ENCODE peak calls at places on chromosome 1, in six cellular contexts. One of them, this sample, is unnamed.

GRCh38 chr1:190320952-190321351 is 156.7 kb downstream of the BRINP3 start:
- DNase-seq in tibial artery: no peak
- DNase-seq in astrocyte of the spinal cord: peak
- DNase-seq in HCEC 1CT: no peak
- DNase-seq in activated CD8-positive, alpha-beta memory T cell treated with anti-CD3 and anti-CD28 coated beads for 1 hour: no peak
- DNase-seq in CD4-positive, alpha-beta T cell: no peak
- DNase-seq in this sample: no peak

GRCh38 chr1:22880174-22880601 is 92.5 kb downstream of the LACTBL1 start:
- DNase-seq in HCEC 1CT: peak
- DNase-seq in astrocyte of the spinal cord: peak
- DNase-seq in CD4-positive, alpha-beta T cell: no peak
- DNase-seq in tibial artery: no peak
- DNase-seq in activated CD8-positive, alpha-beta memory T cell treated with anti-CD3 and anti-CD28 coated beads for 1 hour: no peak
- DNase-seq in this sample: no peak

GRCh38 chr1:21362096-21362495 is 71.8 kb upstream of the ECE1 start:
- DNase-seq in tibial artery: no peak
- DNase-seq in astrocyte of the spinal cord: no peak
- DNase-seq in HCEC 1CT: no peak
- DNase-seq in CD4-positive, alpha-beta T cell: no peak
- DNase-seq in activated CD8-positive, alpha-beta memory T cell treated with anti-CD3 and anti-CD28 coated beads for 1 hour: no peak
- DNase-seq in this sample: no peak

GRCh38 chr1:202622388-202622787 is 87.9 kb downstream of the SYT2 start:
- DNase-seq in CD4-positive, alpha-beta T cell: no peak
- DNase-seq in astrocyte of the spinal cord: no peak
- DNase-seq in activated CD8-positive, alpha-beta memory T cell treated with anti-CD3 and anti-CD28 coated beads for 1 hour: no peak
- DNase-seq in tibial artery: no peak
- DNase-seq in HCEC 1CT: no peak
- DNase-seq in this sample: no peak

GRCh38 chr1:45752441-45753052 is 2.1 kb upstream of the IPP start:
- DNase-seq in astrocyte of the spinal cord: no peak
- DNase-seq in HCEC 1CT: peak
- DNase-seq in tibial artery: no peak
- DNase-seq in CD4-positive, alpha-beta T cell: no peak
- DNase-seq in activated CD8-positive, alpha-beta memory T cell treated with anti-CD3 and anti-CD28 coated beads for 1 hour: no peak
- DNase-seq in this sample: no peak

GRCh38 chr1:172699695-172700094 is 40.8 kb downstream of the FASLG start:
- DNase-seq in HCEC 1CT: no peak
- DNase-seq in astrocyte of the spinal cord: no peak
- DNase-seq in activated CD8-positive, alpha-beta memory T cell treated with anti-CD3 and anti-CD28 coated beads for 1 hour: no peak
- DNase-seq in CD4-positive, alpha-beta T cell: no peak
- DNase-seq in tibial artery: no peak
- DNase-seq in this sample: no peak

GRCh38 chr1:74506311-74506710 is 6.1 kb downstream of the LRRC53 start:
- DNase-seq in astrocyte of the spinal cord: no peak
- DNase-seq in tibial artery: no peak
- DNase-seq in CD4-positive, alpha-beta T cell: no peak
- DNase-seq in HCEC 1CT: no peak
- DNase-seq in activated CD8-positive, alpha-beta memory T cell treated with anti-CD3 and anti-CD28 coated beads for 1 hour: no peak
- DNase-seq in this sample: no peak

GRCh38 chr1:43427524-43427923 is 26.2 kb downstream of the HYI start:
- DNase-seq in tibial artery: no peak
- DNase-seq in CD4-positive, alpha-beta T cell: no peak
- DNase-seq in astrocyte of the spinal cord: no peak
- DNase-seq in HCEC 1CT: no peak
- DNase-seq in activated CD8-positive, alpha-beta memory T cell treated with anti-CD3 and anti-CD28 coated beads for 1 hour: no peak
- DNase-seq in this sample: no peak

GRCh38 chr1:29259802-29260441 is 23.6 kb downstream of the PTPRU start:
- DNase-seq in HCEC 1CT: no peak
- DNase-seq in activated CD8-positive, alpha-beta memory T cell treated with anti-CD3 and anti-CD28 coated beads for 1 hour: peak
- DNase-seq in astrocyte of the spinal cord: peak
- DNase-seq in tibial artery: peak
- DNase-seq in CD4-positive, alpha-beta T cell: peak
- DNase-seq in this sample: no peak

GRCh38 chr1:66848193-66848592 is 47.1 kb upstream of the INSL5 start:
- DNase-seq in HCEC 1CT: no peak
- DNase-seq in CD4-positive, alpha-beta T cell: no peak
- DNase-seq in activated CD8-positive, alpha-beta memory T cell treated with anti-CD3 and anti-CD28 coated beads for 1 hour: no peak
- DNase-seq in astrocyte of the spinal cord: no peak
- DNase-seq in tibial artery: no peak
- DNase-seq in this sample: no peak

GRCh38 chr1:216846339-216846738 is 123.1 kb upstream of the ESRRG start:
- DNase-seq in HCEC 1CT: no peak
- DNase-seq in astrocyte of the spinal cord: no peak
- DNase-seq in tibial artery: no peak
- DNase-seq in activated CD8-positive, alpha-beta memory T cell treated with anti-CD3 and anti-CD28 coated beads for 1 hour: no peak
- DNase-seq in CD4-positive, alpha-beta T cell: no peak
- DNase-seq in this sample: no peak

GRCh38 chr1:6028042-6028895 is 17.4 kb upstream of the KCNAB2 start:
- DNase-seq in tibial artery: no peak
- DNase-seq in activated CD8-positive, alpha-beta memory T cell treated with anti-CD3 and anti-CD28 coated beads for 1 hour: peak
- DNase-seq in astrocyte of the spinal cord: no peak
- DNase-seq in CD4-positive, alpha-beta T cell: peak
- DNase-seq in HCEC 1CT: peak
- DNase-seq in this sample: peak

GRCh38 chr1:66527688-66528087 is 6.3 kb upstream of the SGIP1 start:
- DNase-seq in tibial artery: no peak
- DNase-seq in astrocyte of the spinal cord: peak
- DNase-seq in HCEC 1CT: peak
- DNase-seq in CD4-positive, alpha-beta T cell: no peak
- DNase-seq in activated CD8-positive, alpha-beta memory T cell treated with anti-CD3 and anti-CD28 coated beads for 1 hour: no peak
- DNase-seq in this sample: no peak

GRCh38 chr1:65090406-65090805 is 57.6 kb upstream of the AK4 start:
- DNase-seq in HCEC 1CT: no peak
- DNase-seq in activated CD8-positive, alpha-beta memory T cell treated with anti-CD3 and anti-CD28 coated beads for 1 hour: no peak
- DNase-seq in astrocyte of the spinal cord: no peak
- DNase-seq in CD4-positive, alpha-beta T cell: no peak
- DNase-seq in tibial artery: no peak
- DNase-seq in this sample: no peak

GRCh38 chr1:56502700-56503245 is 76.6 kb downstream of the PLPP3 start:
- DNase-seq in activated CD8-positive, alpha-beta memory T cell treated with anti-CD3 and anti-CD28 coated beads for 1 hour: no peak
- DNase-seq in tibial artery: no peak
- DNase-seq in astrocyte of the spinal cord: peak
- DNase-seq in CD4-positive, alpha-beta T cell: no peak
- DNase-seq in HCEC 1CT: peak
- DNase-seq in this sample: no peak

GRCh38 chr1:55378582-55378981 is 163.4 kb upstream of the USP24 start:
- DNase-seq in astrocyte of the spinal cord: peak
- DNase-seq in tibial artery: peak
- DNase-seq in HCEC 1CT: peak
- DNase-seq in CD4-positive, alpha-beta T cell: no peak
- DNase-seq in activated CD8-positive, alpha-beta memory T cell treated with anti-CD3 and anti-CD28 coated beads for 1 hour: no peak
- DNase-seq in this sample: no peak

GRCh38 chr1:228370941-228371740 is 35.5 kb downstream of the TRIM11 start:
- DNase-seq in tibial artery: peak
- DNase-seq in CD4-positive, alpha-beta T cell: no peak
- DNase-seq in activated CD8-positive, alpha-beta memory T cell treated with anti-CD3 and anti-CD28 coated beads for 1 hour: no peak
- DNase-seq in HCEC 1CT: no peak
- DNase-seq in astrocyte of the spinal cord: no peak
- DNase-seq in this sample: no peak

GRCh38 chr1:160371691-160372208 is 4.9 kb downstream of the NHLH1 start:
- DNase-seq in astrocyte of the spinal cord: no peak
- DNase-seq in HCEC 1CT: no peak
- DNase-seq in activated CD8-positive, alpha-beta memory T cell treated with anti-CD3 and anti-CD28 coated beads for 1 hour: no peak
- DNase-seq in CD4-positive, alpha-beta T cell: no peak
- DNase-seq in tibial artery: no peak
- DNase-seq in this sample: no peak

GRCh38 chr1:43868741-43869067 is 64.9 kb upstream of the ARTN start:
- DNase-seq in activated CD8-positive, alpha-beta memory T cell treated with anti-CD3 and anti-CD28 coated beads for 1 hour: no peak
- DNase-seq in tibial artery: no peak
- DNase-seq in CD4-positive, alpha-beta T cell: no peak
- DNase-seq in astrocyte of the spinal cord: peak
- DNase-seq in HCEC 1CT: peak
- DNase-seq in this sample: no peak

GRCh38 chr1:72137665-72138064 is 144.7 kb downstream of the NEGR1 start:
- DNase-seq in astrocyte of the spinal cord: peak
- DNase-seq in tibial artery: no peak
- DNase-seq in HCEC 1CT: no peak
- DNase-seq in CD4-positive, alpha-beta T cell: no peak
- DNase-seq in activated CD8-positive, alpha-beta memory T cell treated with anti-CD3 and anti-CD28 coated beads for 1 hour: no peak
- DNase-seq in this sample: no peak

GRCh38 chr1:151790940-151791651 is 796 bp upstream of the TDRKH start:
- DNase-seq in HCEC 1CT: no peak
- DNase-seq in tibial artery: no peak
- DNase-seq in activated CD8-positive, alpha-beta memory T cell treated with anti-CD3 and anti-CD28 coated beads for 1 hour: no peak
- DNase-seq in CD4-positive, alpha-beta T cell: no peak
- DNase-seq in astrocyte of the spinal cord: no peak
- DNase-seq in this sample: peak

GRCh38 chr1:60114735-60115318 is 41.3 kb upstream of the C1orf87 start:
- DNase-seq in activated CD8-positive, alpha-beta memory T cell treated with anti-CD3 and anti-CD28 coated beads for 1 hour: no peak
- DNase-seq in tibial artery: no peak
- DNase-seq in CD4-positive, alpha-beta T cell: no peak
- DNase-seq in HCEC 1CT: no peak
- DNase-seq in astrocyte of the spinal cord: no peak
- DNase-seq in this sample: no peak

GRCh38 chr1:167658574-167659328 is 28.7 kb downstream of the RCSD1 start:
- DNase-seq in HCEC 1CT: peak
- DNase-seq in activated CD8-positive, alpha-beta memory T cell treated with anti-CD3 and anti-CD28 coated beads for 1 hour: no peak
- DNase-seq in CD4-positive, alpha-beta T cell: no peak
- DNase-seq in tibial artery: no peak
- DNase-seq in astrocyte of the spinal cord: no peak
- DNase-seq in this sample: no peak

This sample was measured in T-helper 9 cell.